ENCODE peak calls at places on chromosome 12, in six cellular contexts. D is CD8-positive, alpha-beta memory T cell; X is SK-N-SH; Q is neuronal stem cell; M is aorta; Z is stomach. P is an unnamed sample. For H3K4me1, the result is how much of the 10 kb centered on the place peaks cover.

GRCh38 chr12:50040657-50041056 is 15.4 kb upstream of the RACGAP1 start:
- DNase-seq in D (no peak), X (no peak), Q (no peak), M (no peak), Z (no peak), P (no peak)

GRCh38 chr12:2372735-2373134 is 319.9 kb downstream of the CACNA1C start:
- DNase-seq in D (no peak), X (no peak), Q (no peak), M (peak), Z (no peak), P (no peak)

GRCh38 chr12:49295087-49296001 is at the start of gene PRPH:
- DNase-seq in D (no peak), X (peak), Q (no peak), M (peak), Z (no peak), P (no peak)

GRCh38 chr12:58877243-58877743 is 43.0 kb downstream of the LRIG3 start:
- DNase-seq in D (no peak), X (no peak), Q (no peak), M (no peak), Z (peak), P (no peak)

GRCh38 chr12:123354600-123354999 is 10.0 kb downstream of the SBNO1 start:
- DNase-seq in D (no peak), X (no peak), Q (no peak), M (no peak), Z (no peak), P (no peak)

GRCh38 chr12:102992720-102993119 is 35.2 kb downstream of the ASCL1 start:
- DNase-seq in D (no peak), X (no peak), Q (no peak), M (no peak), Z (no peak), P (no peak)

GRCh38 chr12:111413442-111414086 is 7.8 kb downstream of the SH2B3 start:
- DNase-seq in D (no peak), X (no peak), Q (no peak), M (no peak), Z (no peak), P (no peak)

GRCh38 chr12:122870867-122871664 is 24.9 kb downstream of the VPS37B start:
- DNase-seq in D (no peak), X (peak), Q (no peak), M (peak), Z (peak), P (no peak)

GRCh38 chr12:54286042-54286931 is 5.8 kb downstream of the HNRNPA1 start:
- DNase-seq in D (no peak), X (no peak), Q (no peak), M (no peak), Z (no peak), P (no peak)

GRCh38 chr12:103503546-103504480 is 8.0 kb upstream of the C12orf42 start:
- DNase-seq in D (peak), X (peak), Q (peak), M (no peak), Z (peak), P (no peak)

GRCh38 chr12:94553130-94553519 is 93.5 kb upstream of the CEP83 start:
- DNase-seq in D (no peak), X (no peak), Q (no peak), M (no peak), Z (no peak), P (no peak)

GRCh38 chr12:50363141-50363540 is 33.3 kb downstream of the FAM186A start:
- DNase-seq in D (no peak), X (no peak), Q (no peak), M (no peak), Z (no peak), P (no peak)

GRCh38 chr12:6541371-6542165 is 7.3 kb downstream of the GAPDH start:
- DNase-seq in D (no peak), X (no peak), Q (no peak), M (peak), Z (no peak), P (no peak)
- H3K4me1 ChIP-seq in D (under half), X (under half), Q (under half), M (under half), Z (half or more), P (half or more)

GRCh38 chr12:53212931-53213330 is 5.9 kb upstream of the ITGB7 start:
- DNase-seq in D (no peak), X (no peak), Q (no peak), M (peak), Z (no peak), P (no peak)
- H3K4me1 ChIP-seq in D (half or more), X (under half), Q (under half), M (under half), Z (half or more), P (under half)

GRCh38 chr12:11877102-11877826 is 193.5 kb upstream of the BCL2L14 start:
- DNase-seq in D (no peak), X (no peak), Q (no peak), M (no peak), Z (no peak), P (no peak)
- H3K4me1 ChIP-seq in D (under half), X (under half), Q (under half), M (under half), Z (half or more), P (half or more)

GRCh38 chr12:31896514-31897039 is 62.6 kb upstream of the RESF1 start:
- DNase-seq in D (peak), X (no peak), Q (no peak), M (no peak), Z (peak), P (peak)
- H3K4me1 ChIP-seq in D (half or more), X (under half), Q (under half), M (under half), Z (under half), P (under half)

DNA sequence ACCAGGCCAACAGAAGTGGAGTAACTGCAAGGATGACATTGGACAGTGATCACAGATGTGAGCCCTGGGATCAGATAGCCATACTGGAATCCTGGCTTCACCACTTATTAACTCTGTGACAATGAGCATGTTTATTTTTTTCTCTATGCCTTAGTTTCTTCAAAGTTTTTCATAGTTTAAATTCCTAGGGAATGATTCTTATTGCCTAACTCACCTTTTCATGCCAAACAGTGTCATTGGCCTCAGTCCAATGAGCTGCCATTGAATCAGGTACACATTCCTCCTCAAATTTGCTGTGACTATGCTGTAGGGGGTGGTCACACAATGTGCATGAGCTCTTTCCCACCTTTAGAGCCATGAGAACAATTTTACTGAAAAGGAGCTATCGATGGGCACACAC is 342.3 kb downstream of the SYT1 start:
- DNase-seq in D (no peak), X (no peak), Q (no peak), M (no peak), Z (no peak), P (no peak)
- H3K4me1 ChIP-seq in D (under half), X (under half), Q (under half), M (under half), Z (under half), P (under half)

GRCh38 chr12:57239587-57240068 is 10.1 kb downstream of the SHMT2 start:
- DNase-seq in D (no peak), X (no peak), Q (no peak), M (no peak), Z (no peak), P (no peak)

GRCh38 chr12:57236925-57237652 is 7.6 kb downstream of the SHMT2 start:
- DNase-seq in D (no peak), X (no peak), Q (no peak), M (peak), Z (no peak), P (no peak)

GRCh38 chr12:57238854-57239554 is 9.5 kb downstream of the SHMT2 start:
- DNase-seq in D (peak), X (peak), Q (peak), M (peak), Z (peak), P (no peak)

GRCh38 chr12:57237653-57237951 is 8.1 kb downstream of the SHMT2 start:
- DNase-seq in D (no peak), X (no peak), Q (no peak), M (no peak), Z (no peak), P (no peak)

DNA sequence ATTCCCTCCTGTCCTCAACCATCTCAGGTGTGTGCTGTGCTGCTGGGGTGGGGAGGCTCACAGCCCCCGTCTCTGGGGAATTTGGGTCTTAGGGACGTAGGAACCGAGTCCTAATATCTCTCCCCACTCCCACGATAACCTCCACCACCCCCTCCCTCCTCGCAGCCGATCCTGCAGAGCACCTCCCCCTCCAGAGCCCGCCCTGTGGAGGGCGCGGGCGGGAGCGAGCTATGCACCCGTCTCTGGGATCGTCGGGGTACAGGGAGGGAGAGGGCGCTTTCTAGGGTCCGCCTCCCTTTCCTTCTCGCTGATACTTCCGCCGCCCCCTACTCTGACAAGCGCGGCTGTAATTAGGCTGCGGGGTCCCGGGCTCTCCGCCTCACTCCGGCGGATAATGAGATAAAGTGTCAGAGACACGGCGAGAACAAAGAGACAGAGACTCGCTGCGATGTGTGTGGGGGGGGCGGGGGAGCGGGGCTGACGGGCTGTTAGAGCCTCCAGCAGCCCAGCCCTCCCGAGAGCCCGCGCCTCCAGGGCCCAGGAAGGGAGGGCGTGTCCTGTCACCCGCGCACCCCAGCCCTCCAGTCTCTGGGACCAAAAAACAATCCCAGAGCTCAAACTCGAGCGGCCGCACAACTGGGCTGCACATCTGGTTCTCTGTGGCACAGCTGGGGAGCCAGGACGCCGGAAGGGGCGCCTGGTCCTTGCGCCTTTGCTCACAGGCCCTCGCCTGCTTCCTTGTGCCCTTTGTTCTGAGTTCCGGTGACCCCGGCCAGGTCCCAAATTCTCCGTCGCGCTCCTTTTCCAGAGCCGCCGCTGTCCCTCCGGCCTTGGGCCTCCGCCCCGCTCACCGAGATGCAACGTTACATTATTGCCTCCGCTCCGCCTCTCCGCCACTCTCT is 8.7 kb downstream of the SHMT2 start:
- DNase-seq in D (no peak), X (peak), Q (no peak), M (peak), Z (no peak), P (no peak)
- H3K4me1 ChIP-seq in D (half or more), X (under half), Q (half or more), M (under half), Z (half or more), P (half or more)

GRCh38 chr12:65648461-65648860 is 175.8 kb upstream of the HMGA2 start:
- DNase-seq in D (no peak), X (no peak), Q (no peak), M (no peak), Z (no peak), P (no peak)

GRCh38 chr12:65649126-65649525 is 175.2 kb upstream of the HMGA2 start:
- DNase-seq in D (no peak), X (no peak), Q (no peak), M (no peak), Z (no peak), P (no peak)

GRCh38 chr12:65653321-65653720 is 171.0 kb upstream of the HMGA2 start:
- DNase-seq in D (no peak), X (no peak), Q (no peak), M (no peak), Z (no peak), P (no peak)

GRCh38 chr12:65654230-65654629 is 170.1 kb upstream of the HMGA2 start:
- DNase-seq in D (no peak), X (no peak), Q (no peak), M (no peak), Z (no peak), P (no peak)

GRCh38 chr12:65651060-65651459 is 173.2 kb upstream of the HMGA2 start:
- DNase-seq in D (no peak), X (no peak), Q (no peak), M (no peak), Z (no peak), P (no peak)
- H3K4me1 ChIP-seq in D (under half), X (half or more), Q (under half), M (under half), Z (under half), P (under half)

GRCh38 chr12:130953783-130954543 is at the start of gene ADGRD1:
- DNase-seq in D (no peak), X (no peak), Q (no peak), M (no peak), Z (peak), P (no peak)
- H3K4me1 ChIP-seq in D (under half), X (under half), Q (under half), M (under half), Z (under half), P (under half)

DNA sequence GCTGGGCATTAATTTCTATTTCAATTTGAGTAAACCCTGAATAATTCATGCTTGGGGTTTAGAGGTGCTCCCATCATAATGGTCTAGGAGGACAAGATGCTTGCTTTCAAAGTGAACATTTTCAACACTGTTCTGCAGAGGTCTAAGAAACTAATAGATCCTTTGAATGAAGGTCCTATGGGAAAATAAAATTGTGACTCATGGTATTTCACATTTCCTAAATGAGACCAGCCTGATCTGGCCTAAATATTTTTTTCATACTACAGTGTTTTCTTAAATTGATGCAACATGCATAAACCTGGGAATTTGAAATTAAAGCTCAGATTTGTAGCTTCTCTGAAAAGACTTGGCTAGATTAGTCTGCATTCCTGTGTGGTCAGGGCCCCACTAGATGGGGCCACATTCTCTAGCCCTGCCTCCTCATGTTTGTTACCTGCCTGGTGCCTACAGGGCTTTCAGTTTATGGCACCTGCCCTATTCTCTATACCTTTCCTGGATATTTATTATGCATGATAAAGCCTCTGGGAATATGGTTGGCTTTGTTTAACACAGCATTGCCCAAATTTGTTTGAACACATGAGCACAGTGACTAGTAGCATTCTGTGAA is 112.7 kb downstream of the METTL25 start:
- DNase-seq in D (no peak), X (no peak), Q (no peak), M (no peak), Z (no peak), P (no peak)
- H3K4me1 ChIP-seq in D (under half), X (under half), Q (under half), M (under half), Z (under half), P (under half)

DNA sequence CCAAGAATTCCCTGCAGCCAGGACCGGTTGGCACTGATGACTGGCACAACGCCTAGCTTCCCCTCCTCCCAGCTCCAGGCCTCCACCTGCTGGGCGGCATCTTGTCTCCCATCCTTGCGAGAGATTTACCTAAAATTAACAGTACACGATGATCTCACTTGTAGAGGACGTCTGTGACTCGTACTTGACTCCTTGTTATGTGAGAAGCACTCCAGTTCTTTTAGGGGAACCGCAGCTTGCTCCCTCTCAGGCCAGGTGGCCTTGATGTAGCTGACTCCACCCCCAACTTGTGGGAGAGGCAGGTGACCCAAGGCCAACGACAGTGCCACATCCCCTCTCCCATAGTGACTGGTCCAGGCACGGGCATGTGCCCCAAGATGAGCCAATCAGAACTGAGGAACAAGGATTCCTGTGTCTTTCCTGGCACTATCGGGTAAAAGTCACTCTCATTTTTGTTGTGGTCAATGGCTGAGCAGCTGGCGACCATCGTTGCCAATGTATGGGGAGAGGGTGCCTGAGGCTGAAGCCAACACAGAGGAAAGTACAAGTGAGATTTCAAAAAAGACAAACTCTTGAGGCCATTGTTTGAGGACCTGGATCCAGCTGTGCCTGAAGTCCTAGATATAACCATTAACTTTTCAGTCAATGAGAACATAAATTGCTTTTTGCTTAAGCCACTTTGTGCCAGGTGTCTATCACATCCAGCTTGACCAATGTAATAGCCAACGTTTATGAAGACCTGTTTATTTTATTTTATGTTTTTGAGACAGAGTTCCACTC is 208.7 kb downstream of the RBM19 start:
- DNase-seq in D (no peak), X (no peak), Q (no peak), M (no peak), Z (no peak), P (no peak)
- H3K4me1 ChIP-seq in D (under half), X (under half), Q (under half), M (under half), Z (under half), P (under half)